ENCODE peak calls at places on chromosome 22, in nine cellular contexts. J is neural crest cell; G is stimulated activated CD4-positive, alpha-beta T cell treated with anti-CD3 and anti-CD28 coated beads, Interleukin-1b, Interleukin-23, amount 100 ng/mL, for 4 hours; C is NCI-H1105; M is AG04450; Y is HCEC 1CT; F is Peyer's patch; Z is ACHN; P is GM10248. R is an unnamed sample.

GRCh38 chr22:45320326-45320976 is 10.7 kb downstream of the FAM118A start:
- DNase-seq in Z (no peak), M (peak), P (no peak), G (no peak), C (no peak), F (no peak), Y (peak), J (no peak), R (peak)

GRCh38 chr22:36395922-36396321 is 8.2 kb upstream of the MYH9 start:
- DNase-seq in C (no peak), M (no peak), J (no peak), F (no peak), P (no peak), Y (peak), G (no peak), Z (no peak), R (no peak)

GRCh38 chr22:17232406-17232805 is 13.2 kb upstream of the ADA2 start:
- DNase-seq in F (no peak), P (no peak), Y (no peak), G (no peak), Z (no peak), J (no peak), M (no peak), C (no peak), R (no peak)

GRCh38 chr22:46047226-46047625 is 70.3 kb upstream of the WNT7B start:
- DNase-seq in Y (no peak), F (peak), J (no peak), P (no peak), M (no peak), C (no peak), G (no peak), Z (no peak), R (no peak)

GRCh38 chr22:37196539-37197450 is 8.7 kb upstream of the C1QTNF6 start:
- DNase-seq in G (no peak), J (no peak), P (no peak), F (peak), C (no peak), Z (peak), Y (peak), M (peak), R (peak)

GRCh38 chr22:42296381-42296853 is 26.0 kb upstream of the TCF20 start:
- DNase-seq in C (peak), G (no peak), F (no peak), J (no peak), P (no peak), Z (peak), M (no peak), Y (no peak), R (no peak)

GRCh38 chr22:50220603-50221409 is 20.0 kb downstream of the SELENOO start:
- DNase-seq in F (no peak), J (no peak), Y (no peak), Z (no peak), G (no peak), C (no peak), M (no peak), P (no peak), R (no peak)

GRCh38 chr22:29454186-29454745 is 15.9 kb downstream of the RFPL1 start:
- DNase-seq in F (no peak), G (no peak), M (no peak), P (no peak), Z (no peak), C (no peak), Y (no peak), J (no peak), R (no peak)

R was measured in AG09309.